ENCODE peak calls at places on chromosomes 6 and 20, in nine cellular contexts. One of them, this sample, is unnamed.

GRCh38 chr6:150717419-150717818 is 117.7 kb downstream of the PLEKHG1 start:
- DNase-seq in upper lobe of right lung: peak
- DNase-seq in cardiac muscle cell: no peak
- DNase-seq in skeletal muscle cell: no peak
- DNase-seq in coronary artery: no peak
- DNase-seq in CD4-positive, alpha-beta memory T cell: no peak
- DNase-seq in MM.1S: no peak
- DNase-seq in fibroblast of the aortic adventitia: no peak
- DNase-seq in IMR-90: no peak
- DNase-seq in this sample: no peak

GRCh38 chr20:63708301-63709148 is 686 bp downstream of the ZGPAT start:
- DNase-seq in upper lobe of right lung: peak
- DNase-seq in coronary artery: peak
- DNase-seq in fibroblast of the aortic adventitia: no peak
- DNase-seq in IMR-90: no peak
- DNase-seq in cardiac muscle cell: no peak
- DNase-seq in skeletal muscle cell: no peak
- DNase-seq in CD4-positive, alpha-beta memory T cell: no peak
- DNase-seq in MM.1S: no peak
- DNase-seq in this sample: peak

GRCh38 chr6:160347259-160348208 is 644 bp upstream of the SLC22A3 start:
- DNase-seq in upper lobe of right lung: peak
- DNase-seq in MM.1S: no peak
- DNase-seq in CD4-positive, alpha-beta memory T cell: no peak
- DNase-seq in cardiac muscle cell: no peak
- DNase-seq in fibroblast of the aortic adventitia: no peak
- DNase-seq in coronary artery: no peak
- DNase-seq in IMR-90: no peak
- DNase-seq in skeletal muscle cell: no peak
- DNase-seq in this sample: no peak

GRCh38 chr6:11368760-11369159 is 136.3 kb upstream of the NEDD9 start:
- DNase-seq in coronary artery: no peak
- DNase-seq in CD4-positive, alpha-beta memory T cell: no peak
- DNase-seq in skeletal muscle cell: no peak
- DNase-seq in cardiac muscle cell: no peak
- DNase-seq in upper lobe of right lung: no peak
- DNase-seq in MM.1S: no peak
- DNase-seq in fibroblast of the aortic adventitia: no peak
- DNase-seq in IMR-90: no peak
- DNase-seq in this sample: peak

GRCh38 chr6:132365319-132365907 is 35.9 kb downstream of the MOXD1 start:
- DNase-seq in IMR-90: no peak
- DNase-seq in cardiac muscle cell: peak
- DNase-seq in fibroblast of the aortic adventitia: no peak
- DNase-seq in skeletal muscle cell: no peak
- DNase-seq in coronary artery: no peak
- DNase-seq in CD4-positive, alpha-beta memory T cell: no peak
- DNase-seq in upper lobe of right lung: no peak
- DNase-seq in MM.1S: peak
- DNase-seq in this sample: peak

GRCh38 chr20:24795444-24795843 is 153.6 kb upstream of the CST7 start:
- DNase-seq in upper lobe of right lung: no peak
- DNase-seq in skeletal muscle cell: no peak
- DNase-seq in MM.1S: no peak
- DNase-seq in CD4-positive, alpha-beta memory T cell: no peak
- DNase-seq in IMR-90: peak
- DNase-seq in coronary artery: no peak
- DNase-seq in fibroblast of the aortic adventitia: no peak
- DNase-seq in cardiac muscle cell: peak
- DNase-seq in this sample: no peak

GRCh38 chr6:70813885-70814284 is 143.0 kb downstream of the B3GAT2 start:
- DNase-seq in cardiac muscle cell: no peak
- DNase-seq in IMR-90: no peak
- DNase-seq in CD4-positive, alpha-beta memory T cell: no peak
- DNase-seq in upper lobe of right lung: no peak
- DNase-seq in MM.1S: no peak
- DNase-seq in skeletal muscle cell: no peak
- DNase-seq in fibroblast of the aortic adventitia: no peak
- DNase-seq in coronary artery: no peak
- DNase-seq in this sample: no peak

GRCh38 chr6:80174931-80175572 is 68.6 kb downstream of the BCKDHB start:
- DNase-seq in CD4-positive, alpha-beta memory T cell: no peak
- DNase-seq in fibroblast of the aortic adventitia: peak
- DNase-seq in MM.1S: no peak
- DNase-seq in upper lobe of right lung: no peak
- DNase-seq in IMR-90: peak
- DNase-seq in cardiac muscle cell: peak
- DNase-seq in coronary artery: no peak
- DNase-seq in skeletal muscle cell: peak
- DNase-seq in this sample: no peak

GRCh38 chr6:81023007-81023582 is 729.4 kb downstream of the TENT5A start:
- DNase-seq in CD4-positive, alpha-beta memory T cell: no peak
- DNase-seq in skeletal muscle cell: no peak
- DNase-seq in upper lobe of right lung: no peak
- DNase-seq in cardiac muscle cell: no peak
- DNase-seq in MM.1S: no peak
- DNase-seq in fibroblast of the aortic adventitia: no peak
- DNase-seq in IMR-90: peak
- DNase-seq in coronary artery: no peak
- DNase-seq in this sample: no peak

GRCh38 chr6:30112402-30113376 is at the start of gene TRIM31:
- DNase-seq in fibroblast of the aortic adventitia: no peak
- DNase-seq in coronary artery: no peak
- DNase-seq in upper lobe of right lung: no peak
- DNase-seq in IMR-90: no peak
- DNase-seq in MM.1S: peak
- DNase-seq in skeletal muscle cell: no peak
- DNase-seq in CD4-positive, alpha-beta memory T cell: no peak
- DNase-seq in cardiac muscle cell: no peak
- DNase-seq in this sample: peak

GRCh38 chr6:106192824-106193223 is 106.7 kb downstream of the PRDM1 start:
- DNase-seq in upper lobe of right lung: no peak
- DNase-seq in skeletal muscle cell: no peak
- DNase-seq in CD4-positive, alpha-beta memory T cell: no peak
- DNase-seq in MM.1S: no peak
- DNase-seq in IMR-90: peak
- DNase-seq in fibroblast of the aortic adventitia: peak
- DNase-seq in cardiac muscle cell: no peak
- DNase-seq in coronary artery: no peak
- DNase-seq in this sample: no peak

GRCh38 chr20:62025832-62026563 is 39.7 kb downstream of the TAF4 start:
- DNase-seq in MM.1S: no peak
- DNase-seq in coronary artery: no peak
- DNase-seq in upper lobe of right lung: no peak
- DNase-seq in cardiac muscle cell: peak
- DNase-seq in CD4-positive, alpha-beta memory T cell: no peak
- DNase-seq in fibroblast of the aortic adventitia: peak
- DNase-seq in IMR-90: peak
- DNase-seq in skeletal muscle cell: peak
- DNase-seq in this sample: no peak

GRCh38 chr20:40970218-40970617 is 58.4 kb upstream of the TOP1 start:
- DNase-seq in skeletal muscle cell: no peak
- DNase-seq in fibroblast of the aortic adventitia: no peak
- DNase-seq in CD4-positive, alpha-beta memory T cell: no peak
- DNase-seq in cardiac muscle cell: no peak
- DNase-seq in MM.1S: no peak
- DNase-seq in coronary artery: peak
- DNase-seq in IMR-90: no peak
- DNase-seq in upper lobe of right lung: no peak
- DNase-seq in this sample: no peak

GRCh38 chr6:25053875-25054371 is 118.2 kb upstream of the RIPOR2 start:
- DNase-seq in upper lobe of right lung: no peak
- DNase-seq in skeletal muscle cell: no peak
- DNase-seq in MM.1S: no peak
- DNase-seq in cardiac muscle cell: peak
- DNase-seq in IMR-90: peak
- DNase-seq in CD4-positive, alpha-beta memory T cell: no peak
- DNase-seq in coronary artery: no peak
- DNase-seq in fibroblast of the aortic adventitia: peak
- DNase-seq in this sample: peak

GRCh38 chr6:25056130-25056529 is 120.4 kb upstream of the RIPOR2 start:
- DNase-seq in cardiac muscle cell: no peak
- DNase-seq in CD4-positive, alpha-beta memory T cell: peak
- DNase-seq in MM.1S: no peak
- DNase-seq in upper lobe of right lung: no peak
- DNase-seq in fibroblast of the aortic adventitia: no peak
- DNase-seq in coronary artery: no peak
- DNase-seq in IMR-90: no peak
- DNase-seq in skeletal muscle cell: no peak
- DNase-seq in this sample: peak

GRCh38 chr6:25057121-25057520 is 121.4 kb upstream of the RIPOR2 start:
- DNase-seq in MM.1S: no peak
- DNase-seq in IMR-90: no peak
- DNase-seq in cardiac muscle cell: no peak
- DNase-seq in CD4-positive, alpha-beta memory T cell: no peak
- DNase-seq in upper lobe of right lung: no peak
- DNase-seq in coronary artery: no peak
- DNase-seq in fibroblast of the aortic adventitia: no peak
- DNase-seq in skeletal muscle cell: no peak
- DNase-seq in this sample: no peak

GRCh38 chr6:25052181-25052580 is 116.4 kb upstream of the RIPOR2 start:
- DNase-seq in skeletal muscle cell: no peak
- DNase-seq in fibroblast of the aortic adventitia: no peak
- DNase-seq in cardiac muscle cell: no peak
- DNase-seq in CD4-positive, alpha-beta memory T cell: no peak
- DNase-seq in coronary artery: no peak
- DNase-seq in MM.1S: no peak
- DNase-seq in IMR-90: no peak
- DNase-seq in upper lobe of right lung: no peak
- DNase-seq in this sample: no peak

GRCh38 chr6:25054469-25054868 is 118.7 kb upstream of the RIPOR2 start:
- DNase-seq in IMR-90: peak
- DNase-seq in MM.1S: no peak
- DNase-seq in coronary artery: no peak
- DNase-seq in upper lobe of right lung: no peak
- DNase-seq in skeletal muscle cell: no peak
- DNase-seq in cardiac muscle cell: peak
- DNase-seq in fibroblast of the aortic adventitia: peak
- DNase-seq in CD4-positive, alpha-beta memory T cell: no peak
- DNase-seq in this sample: no peak
- H3K4me3 ChIP-seq in IMR-90: peak
- H3K4me3 ChIP-seq in MM.1S: no peak
- H3K4me3 ChIP-seq in coronary artery: no peak
- H3K4me3 ChIP-seq in upper lobe of right lung: no peak
- H3K4me3 ChIP-seq in skeletal muscle cell: no peak
- H3K4me3 ChIP-seq in cardiac muscle cell: no peak
- H3K4me3 ChIP-seq in fibroblast of the aortic adventitia: no peak
- H3K4me3 ChIP-seq in CD4-positive, alpha-beta memory T cell: no peak
- H3K4me3 ChIP-seq in this sample: no peak

DNA sequence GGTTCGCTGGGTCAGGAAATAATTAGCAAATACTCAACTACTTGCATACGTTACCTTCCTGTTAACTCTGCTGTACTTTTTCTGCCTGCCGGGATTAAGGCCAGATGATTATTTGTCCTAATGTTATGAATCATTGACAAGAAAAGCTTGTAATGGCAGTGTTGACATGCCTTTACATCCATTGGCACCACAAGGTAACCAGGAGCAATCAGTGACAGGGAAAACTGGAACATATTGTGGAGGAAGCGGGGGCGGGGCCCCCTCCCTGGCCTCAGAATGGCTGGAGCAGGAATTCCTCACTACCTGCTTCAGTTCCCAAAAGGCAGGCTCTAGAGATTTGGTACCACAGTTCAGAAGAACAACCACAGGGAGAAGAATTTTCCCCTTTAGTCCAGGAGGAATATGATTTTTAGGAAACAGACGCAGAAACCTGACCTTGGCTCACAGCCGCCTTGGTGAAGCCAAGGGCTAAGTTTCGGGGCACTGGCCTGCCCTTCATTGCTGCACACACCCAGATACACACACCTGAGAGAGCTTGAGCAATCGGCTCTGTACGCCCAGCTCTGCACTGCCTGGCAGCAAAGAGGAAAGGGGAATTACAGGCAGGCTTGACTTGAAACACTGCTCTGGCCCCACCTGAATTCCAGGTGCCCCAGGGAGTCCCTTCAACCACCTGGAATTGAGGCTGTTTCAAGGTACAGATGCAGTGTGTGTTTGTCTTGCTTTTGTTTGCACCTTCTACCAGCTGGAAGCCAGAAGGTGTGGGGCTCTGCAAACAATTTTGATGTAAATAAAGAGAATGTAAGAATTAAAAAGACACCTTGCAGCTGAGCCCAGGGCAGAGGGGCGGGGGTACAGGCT is 89.8 kb downstream of the MYB start:
- DNase-seq in cardiac muscle cell: no peak
- DNase-seq in skeletal muscle cell: no peak
- DNase-seq in CD4-positive, alpha-beta memory T cell: no peak
- DNase-seq in MM.1S: no peak
- DNase-seq in upper lobe of right lung: peak
- DNase-seq in IMR-90: no peak
- DNase-seq in fibroblast of the aortic adventitia: no peak
- DNase-seq in coronary artery: no peak
- DNase-seq in this sample: no peak
- H3K4me3 ChIP-seq in cardiac muscle cell: no peak
- H3K4me3 ChIP-seq in skeletal muscle cell: no peak
- H3K4me3 ChIP-seq in CD4-positive, alpha-beta memory T cell: no peak
- H3K4me3 ChIP-seq in MM.1S: no peak
- H3K4me3 ChIP-seq in upper lobe of right lung: no peak
- H3K4me3 ChIP-seq in IMR-90: no peak
- H3K4me3 ChIP-seq in fibroblast of the aortic adventitia: no peak
- H3K4me3 ChIP-seq in coronary artery: no peak
- H3K4me3 ChIP-seq in this sample: no peak

GRCh38 chr20:32512047-32512385 is 73.1 kb downstream of the NOL4L start:
- DNase-seq in cardiac muscle cell: no peak
- DNase-seq in skeletal muscle cell: no peak
- DNase-seq in CD4-positive, alpha-beta memory T cell: no peak
- DNase-seq in MM.1S: no peak
- DNase-seq in fibroblast of the aortic adventitia: no peak
- DNase-seq in coronary artery: no peak
- DNase-seq in IMR-90: no peak
- DNase-seq in upper lobe of right lung: no peak
- DNase-seq in this sample: no peak
- H3K4me3 ChIP-seq in cardiac muscle cell: no peak
- H3K4me3 ChIP-seq in skeletal muscle cell: no peak
- H3K4me3 ChIP-seq in CD4-positive, alpha-beta memory T cell: no peak
- H3K4me3 ChIP-seq in MM.1S: no peak
- H3K4me3 ChIP-seq in fibroblast of the aortic adventitia: no peak
- H3K4me3 ChIP-seq in coronary artery: no peak
- H3K4me3 ChIP-seq in IMR-90: no peak
- H3K4me3 ChIP-seq in upper lobe of right lung: no peak
- H3K4me3 ChIP-seq in this sample: no peak

GRCh38 chr6:57044568-57044967 is 1.9 kb upstream of the KIAA1586 start:
- DNase-seq in MM.1S: no peak
- DNase-seq in upper lobe of right lung: no peak
- DNase-seq in skeletal muscle cell: no peak
- DNase-seq in coronary artery: no peak
- DNase-seq in cardiac muscle cell: no peak
- DNase-seq in IMR-90: no peak
- DNase-seq in CD4-positive, alpha-beta memory T cell: no peak
- DNase-seq in fibroblast of the aortic adventitia: no peak
- DNase-seq in this sample: no peak

DNA sequence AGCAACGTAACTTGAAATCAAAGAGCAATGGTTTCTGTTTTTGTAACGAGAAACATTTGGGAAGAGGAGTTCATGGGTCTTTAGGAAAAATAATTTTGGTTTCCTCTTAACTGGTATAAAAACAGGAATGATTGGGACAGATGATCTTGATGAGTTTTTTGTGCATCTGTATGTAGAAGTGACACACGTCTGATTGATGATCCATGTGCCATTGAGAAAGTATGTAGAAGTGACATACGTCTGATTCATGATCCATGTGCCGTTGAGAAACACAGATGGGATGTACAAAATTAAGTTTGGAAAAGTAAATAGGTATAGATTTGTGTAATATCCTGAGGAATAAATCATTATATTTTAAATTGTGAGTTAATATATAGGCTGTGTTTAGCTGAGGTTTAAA is 2.1 kb downstream of the KIAA1586 start:
- DNase-seq in IMR-90: peak
- DNase-seq in coronary artery: no peak
- DNase-seq in skeletal muscle cell: no peak
- DNase-seq in fibroblast of the aortic adventitia: no peak
- DNase-seq in cardiac muscle cell: no peak
- DNase-seq in upper lobe of right lung: no peak
- DNase-seq in MM.1S: no peak
- DNase-seq in CD4-positive, alpha-beta memory T cell: no peak
- DNase-seq in this sample: no peak
- H3K4me3 ChIP-seq in IMR-90: peak
- H3K4me3 ChIP-seq in coronary artery: no peak
- H3K4me3 ChIP-seq in skeletal muscle cell: no peak
- H3K4me3 ChIP-seq in fibroblast of the aortic adventitia: peak
- H3K4me3 ChIP-seq in cardiac muscle cell: peak
- H3K4me3 ChIP-seq in upper lobe of right lung: no peak
- H3K4me3 ChIP-seq in MM.1S: no peak
- H3K4me3 ChIP-seq in CD4-positive, alpha-beta memory T cell: no peak
- H3K4me3 ChIP-seq in this sample: peak

This sample was measured in GM12865.